ENCODE peak calls at places on chromosomes 1 and 21, in four cellular contexts. One of them, this sample, is unnamed.
A peak's percentile ranks its signal among the peaks of the same experiment; 100 is the strongest.

GRCh38 chr1:97739596-97740103 is 181.2 kb downstream of the DPYD start:
- DNase-seq in H1: no peak
- DNase-seq in K562: no peak
- DNase-seq in GM12878: no peak
- DNase-seq in this sample: no peak

GRCh38 chr1:197994907-197995407 is 77.8 kb downstream of the LHX9 start:
- DNase-seq in H1: no peak
- DNase-seq in K562: peak; percentile 34
- DNase-seq in GM12878: no peak
- DNase-seq in this sample: peak; percentile 76

GRCh38 chr1:3717715-3718601 is 34.3 kb upstream of the CCDC27 start:
- DNase-seq in H1: no peak
- DNase-seq in K562: peak; percentile 78
- DNase-seq in GM12878: no peak
- DNase-seq in this sample: peak; percentile 33

GRCh38 chr1:92951141-92951582 is 10.1 kb downstream of the DIPK1A start:
- DNase-seq in H1: no peak
- DNase-seq in K562: peak; percentile 67
- DNase-seq in GM12878: peak; percentile 79
- DNase-seq in this sample: peak; percentile 92

GRCh38 chr1:19398309-19398760 is 86.2 kb downstream of the SLC66A1 start:
- DNase-seq in H1: no peak
- DNase-seq in K562: no peak
- DNase-seq in GM12878: no peak
- DNase-seq in this sample: no peak

GRCh38 chr21:42047821-42048613 is 23.1 kb upstream of the UMODL1 start:
- DNase-seq in H1: no peak
- DNase-seq in K562: no peak
- DNase-seq in GM12878: no peak
- DNase-seq in this sample: no peak

GRCh38 chr1:40122865-40123264 is 25.8 kb upstream of the PPT1 start:
- DNase-seq in H1: no peak
- DNase-seq in K562: peak; percentile 61
- DNase-seq in GM12878: no peak
- DNase-seq in this sample: no peak

GRCh38 chr21:17925900-17926299 is 106.7 kb upstream of the C21orf91 start:
- DNase-seq in H1: no peak
- DNase-seq in K562: peak; percentile 12
- DNase-seq in GM12878: no peak
- DNase-seq in this sample: peak; percentile 20

GRCh38 chr1:35062518-35063196 is 16.5 kb upstream of the ZMYM1 start:
- DNase-seq in H1: no peak
- DNase-seq in K562: peak; percentile 59
- DNase-seq in GM12878: peak; percentile 24
- DNase-seq in this sample: no peak

GRCh38 chr1:218568962-218569530 is 223.9 kb downstream of the TGFB2 start:
- DNase-seq in H1: no peak
- DNase-seq in K562: no peak
- DNase-seq in GM12878: no peak
- DNase-seq in this sample: no peak

GRCh38 chr1:155938220-155938627 is 3.2 kb upstream of the RXFP4 start:
- DNase-seq in H1: no peak
- DNase-seq in K562: peak; percentile 81
- DNase-seq in GM12878: peak; percentile 50
- DNase-seq in this sample: peak; percentile 77

GRCh38 chr1:158414651-158415345 is 11.2 kb downstream of the OR10K2 start:
- DNase-seq in H1: no peak
- DNase-seq in K562: no peak
- DNase-seq in GM12878: no peak
- DNase-seq in this sample: no peak

DNA sequence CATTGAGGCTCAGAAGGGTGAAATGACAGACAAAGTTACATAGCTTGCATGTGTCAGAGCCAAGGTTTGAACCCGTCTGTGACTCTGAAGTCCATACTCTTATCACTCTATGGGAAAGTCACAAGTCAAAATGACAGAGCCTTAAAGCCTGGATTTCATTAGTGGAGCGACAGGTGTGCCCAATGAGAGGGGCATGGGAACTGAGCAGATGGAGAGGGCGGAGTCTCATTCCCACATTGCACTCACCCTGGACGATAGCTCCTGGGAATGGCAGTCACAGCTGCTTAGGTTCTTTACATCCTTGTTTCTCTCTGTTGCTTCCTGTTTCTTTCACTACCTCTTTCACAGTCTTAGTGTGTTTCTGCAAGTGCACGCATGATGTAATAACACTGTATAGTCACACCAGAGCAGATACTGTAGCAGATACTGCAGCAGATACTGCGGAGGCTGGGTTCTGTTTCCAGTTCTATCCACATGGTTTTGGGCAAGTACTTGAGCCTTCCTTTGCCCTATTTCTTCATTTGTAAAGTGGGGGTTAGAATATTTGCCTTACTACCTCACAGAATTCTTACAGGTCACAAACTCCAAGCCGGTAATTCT is 127.2 kb downstream of the ZSCAN20 start:
- DNase-seq in H1: no peak
- DNase-seq in K562: no peak
- DNase-seq in GM12878: no peak
- DNase-seq in this sample: no peak
- TF ChIP-seq HDAC6 in H1: no peak
- TF ChIP-seq HDAC6 in K562: no peak
- TF ChIP-seq HDAC6 in GM12878: no peak
- TF ChIP-seq HDAC6 in this sample: no peak

GRCh38 chr1:246193537-246193936 is 313.5 kb downstream of the SMYD3 start:
- DNase-seq in H1: no peak
- DNase-seq in K562: peak; percentile 53
- DNase-seq in GM12878: no peak
- DNase-seq in this sample: no peak
- TF ChIP-seq HDAC6 in H1: no peak
- TF ChIP-seq HDAC6 in K562: no peak
- TF ChIP-seq HDAC6 in GM12878: no peak
- TF ChIP-seq HDAC6 in this sample: no peak

DNA sequence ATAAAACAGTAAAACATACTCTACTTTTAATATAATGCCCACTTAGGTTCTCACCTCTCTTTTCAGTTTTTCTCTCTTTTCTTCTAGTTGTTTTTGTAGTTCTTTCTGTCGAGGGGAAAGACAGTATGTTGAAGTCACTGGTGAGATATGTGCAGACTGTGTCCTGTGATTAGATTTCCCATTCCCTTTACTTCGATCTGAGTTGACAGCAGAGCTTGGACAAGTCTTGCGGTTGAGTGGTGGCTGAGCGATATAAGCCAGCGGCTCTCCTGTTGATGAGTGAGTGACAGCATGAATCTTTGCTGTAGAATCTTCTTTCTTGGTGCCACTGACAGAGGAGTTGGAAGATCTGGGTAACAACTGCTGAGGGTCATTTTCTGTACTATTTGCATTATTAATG is 6.0 kb downstream of the CCDC181 start:
- DNase-seq in H1: no peak
- DNase-seq in K562: peak; percentile 41
- DNase-seq in GM12878: no peak
- DNase-seq in this sample: no peak
- TF ChIP-seq HDAC6 in H1: no peak
- TF ChIP-seq HDAC6 in K562: no peak
- TF ChIP-seq HDAC6 in GM12878: no peak
- TF ChIP-seq HDAC6 in this sample: no peak

GRCh38 chr1:94329986-94330385 is 88.2 kb upstream of the ABCD3 start:
- DNase-seq in H1: no peak
- DNase-seq in K562: no peak
- DNase-seq in GM12878: no peak
- DNase-seq in this sample: peak; percentile 67
- TF ChIP-seq HDAC6 in H1: no peak
- TF ChIP-seq HDAC6 in K562: no peak
- TF ChIP-seq HDAC6 in GM12878: no peak
- TF ChIP-seq HDAC6 in this sample: no peak

This sample was measured in HepG2.